ENCODE peak calls at places on chromosomes 12 and 14, in eight cellular contexts. One of them, this sample, is unnamed.

GRCh38 chr12:10717410-10717809 is 5.7 kb downstream of the YBX3 start:
- DNase-seq in mesothelial cell of epicardium: no peak
- DNase-seq in uterus: no peak
- DNase-seq in neural crest cell: no peak
- DNase-seq in lower leg skin: no peak
- DNase-seq in BJ: no peak
- DNase-seq in dorsolateral prefrontal cortex: no peak
- DNase-seq in tibial artery: no peak
- DNase-seq in this sample: peak; percentile 27

GRCh38 chr12:21850419-21850818 is 75.9 kb upstream of the KCNJ8 start:
- DNase-seq in lower leg skin: no peak
- DNase-seq in uterus: no peak
- DNase-seq in dorsolateral prefrontal cortex: no peak
- DNase-seq in BJ: no peak
- DNase-seq in mesothelial cell of epicardium: no peak
- DNase-seq in neural crest cell: no peak
- DNase-seq in tibial artery: no peak
- DNase-seq in this sample: no peak

GRCh38 chr12:104855599-104855998 is 102.5 kb downstream of the SLC41A2 start:
- DNase-seq in lower leg skin: no peak
- DNase-seq in mesothelial cell of epicardium: no peak
- DNase-seq in neural crest cell: no peak
- DNase-seq in BJ: no peak
- DNase-seq in uterus: no peak
- DNase-seq in tibial artery: no peak
- DNase-seq in dorsolateral prefrontal cortex: no peak
- DNase-seq in this sample: no peak

GRCh38 chr14:37924622-37925021 is 283.1 kb upstream of the SSTR1 start:
- DNase-seq in lower leg skin: no peak
- DNase-seq in dorsolateral prefrontal cortex: no peak
- DNase-seq in tibial artery: no peak
- DNase-seq in mesothelial cell of epicardium: no peak
- DNase-seq in neural crest cell: no peak
- DNase-seq in BJ: no peak
- DNase-seq in uterus: no peak
- DNase-seq in this sample: no peak

GRCh38 chr12:102043928-102044327 is 17.9 kb downstream of the WASHC3 start:
- DNase-seq in uterus: no peak
- DNase-seq in BJ: no peak
- DNase-seq in mesothelial cell of epicardium: no peak
- DNase-seq in neural crest cell: no peak
- DNase-seq in dorsolateral prefrontal cortex: no peak
- DNase-seq in tibial artery: no peak
- DNase-seq in lower leg skin: no peak
- DNase-seq in this sample: no peak

GRCh38 chr12:121858662-121859572 is at the start of gene HPD:
- DNase-seq in BJ: no peak
- DNase-seq in uterus: peak; percentile 88
- DNase-seq in tibial artery: peak; percentile 95
- DNase-seq in neural crest cell: no peak
- DNase-seq in mesothelial cell of epicardium: no peak
- DNase-seq in lower leg skin: peak; percentile 35
- DNase-seq in dorsolateral prefrontal cortex: no peak
- DNase-seq in this sample: no peak

GRCh38 chr12:105319691-105320209 is 10.7 kb upstream of the C12orf75 start:
- DNase-seq in lower leg skin: no peak
- DNase-seq in uterus: no peak
- DNase-seq in tibial artery: no peak
- DNase-seq in dorsolateral prefrontal cortex: no peak
- DNase-seq in mesothelial cell of epicardium: no peak
- DNase-seq in neural crest cell: no peak
- DNase-seq in BJ: no peak
- DNase-seq in this sample: no peak

GRCh38 chr12:116551952-116552749 is 7.0 kb upstream of the MAP1LC3B2 start:
- DNase-seq in neural crest cell: no peak
- DNase-seq in BJ: no peak
- DNase-seq in uterus: no peak
- DNase-seq in mesothelial cell of epicardium: no peak
- DNase-seq in tibial artery: no peak
- DNase-seq in lower leg skin: no peak
- DNase-seq in dorsolateral prefrontal cortex: no peak
- DNase-seq in this sample: peak; percentile 94

GRCh38 chr12:54357802-54358619 is 6.3 kb downstream of the GPR84 start:
- DNase-seq in uterus: no peak
- DNase-seq in neural crest cell: no peak
- DNase-seq in mesothelial cell of epicardium: no peak
- DNase-seq in BJ: no peak
- DNase-seq in lower leg skin: no peak
- DNase-seq in dorsolateral prefrontal cortex: no peak
- DNase-seq in tibial artery: no peak
- DNase-seq in this sample: peak; percentile 40

GRCh38 chr12:71197460-71197859 is 39.7 kb upstream of the TSPAN8 start:
- DNase-seq in tibial artery: no peak
- DNase-seq in dorsolateral prefrontal cortex: no peak
- DNase-seq in neural crest cell: no peak
- DNase-seq in lower leg skin: no peak
- DNase-seq in mesothelial cell of epicardium: no peak
- DNase-seq in BJ: no peak
- DNase-seq in uterus: no peak
- DNase-seq in this sample: no peak

GRCh38 chr12:81128930-81129554 is 51.2 kb downstream of the ACSS3 start:
- DNase-seq in tibial artery: no peak
- DNase-seq in neural crest cell: peak; percentile 14
- DNase-seq in uterus: peak; percentile 19
- DNase-seq in BJ: no peak
- DNase-seq in mesothelial cell of epicardium: no peak
- DNase-seq in dorsolateral prefrontal cortex: no peak
- DNase-seq in lower leg skin: no peak
- DNase-seq in this sample: peak; percentile 79

GRCh38 chr14:92135269-92135668 is 13.5 kb downstream of the CPSF2 start:
- DNase-seq in BJ: no peak
- DNase-seq in mesothelial cell of epicardium: no peak
- DNase-seq in dorsolateral prefrontal cortex: no peak
- DNase-seq in neural crest cell: no peak
- DNase-seq in lower leg skin: no peak
- DNase-seq in tibial artery: no peak
- DNase-seq in uterus: no peak
- DNase-seq in this sample: peak; percentile 26

GRCh38 chr14:99784508-99784907 is 8.7 kb upstream of the EML1 start:
- DNase-seq in lower leg skin: no peak
- DNase-seq in tibial artery: no peak
- DNase-seq in BJ: no peak
- DNase-seq in dorsolateral prefrontal cortex: no peak
- DNase-seq in mesothelial cell of epicardium: no peak
- DNase-seq in neural crest cell: no peak
- DNase-seq in uterus: peak; percentile 2
- DNase-seq in this sample: no peak

GRCh38 chr14:99546230-99546879 is 57.7 kb downstream of the CCDC85C start:
- DNase-seq in BJ: no peak
- DNase-seq in mesothelial cell of epicardium: no peak
- DNase-seq in dorsolateral prefrontal cortex: no peak
- DNase-seq in lower leg skin: no peak
- DNase-seq in tibial artery: no peak
- DNase-seq in uterus: peak; percentile 45
- DNase-seq in neural crest cell: no peak
- DNase-seq in this sample: no peak

GRCh38 chr14:59583755-59584154 is 7.1 kb upstream of the CCDC175 start:
- DNase-seq in neural crest cell: no peak
- DNase-seq in BJ: no peak
- DNase-seq in uterus: no peak
- DNase-seq in lower leg skin: no peak
- DNase-seq in tibial artery: no peak
- DNase-seq in mesothelial cell of epicardium: no peak
- DNase-seq in dorsolateral prefrontal cortex: no peak
- DNase-seq in this sample: peak; percentile 69

GRCh38 chr14:70716958-70717357 is 75.2 kb downstream of the TTC9 start:
- DNase-seq in mesothelial cell of epicardium: no peak
- DNase-seq in dorsolateral prefrontal cortex: no peak
- DNase-seq in lower leg skin: no peak
- DNase-seq in neural crest cell: no peak
- DNase-seq in tibial artery: no peak
- DNase-seq in uterus: no peak
- DNase-seq in BJ: no peak
- DNase-seq in this sample: no peak

GRCh38 chr12:108622425-108622824 is 11.3 kb downstream of the SELPLG start:
- DNase-seq in uterus: no peak
- DNase-seq in mesothelial cell of epicardium: no peak
- DNase-seq in neural crest cell: no peak
- DNase-seq in tibial artery: no peak
- DNase-seq in lower leg skin: no peak
- DNase-seq in BJ: no peak
- DNase-seq in dorsolateral prefrontal cortex: no peak
- DNase-seq in this sample: peak; percentile 58

GRCh38 chr14:52551696-52552062 is 626 bp downstream of the TXNDC16 start:
- DNase-seq in tibial artery: no peak
- DNase-seq in mesothelial cell of epicardium: no peak
- DNase-seq in dorsolateral prefrontal cortex: peak; percentile 34
- DNase-seq in BJ: no peak
- DNase-seq in neural crest cell: no peak
- DNase-seq in lower leg skin: no peak
- DNase-seq in uterus: no peak
- DNase-seq in this sample: peak; percentile 42

GRCh38 chr12:63978519-63978918 is 134.0 kb downstream of the SRGAP1 start:
- DNase-seq in BJ: peak; percentile 55
- DNase-seq in neural crest cell: no peak
- DNase-seq in dorsolateral prefrontal cortex: no peak
- DNase-seq in uterus: no peak
- DNase-seq in lower leg skin: no peak
- DNase-seq in tibial artery: no peak
- DNase-seq in mesothelial cell of epicardium: no peak
- DNase-seq in this sample: peak; percentile 19

GRCh38 chr14:104111301-104112112 is 26.0 kb downstream of the ASPG start:
- DNase-seq in tibial artery: peak; percentile 60
- DNase-seq in uterus: no peak
- DNase-seq in neural crest cell: no peak
- DNase-seq in lower leg skin: no peak
- DNase-seq in BJ: no peak
- DNase-seq in mesothelial cell of epicardium: peak; percentile 35
- DNase-seq in dorsolateral prefrontal cortex: no peak
- DNase-seq in this sample: no peak

GRCh38 chr12:122333142-122334087 is 67.1 kb upstream of the VPS33A start:
- DNase-seq in uterus: no peak
- DNase-seq in neural crest cell: no peak
- DNase-seq in mesothelial cell of epicardium: no peak
- DNase-seq in tibial artery: no peak
- DNase-seq in dorsolateral prefrontal cortex: no peak
- DNase-seq in lower leg skin: no peak
- DNase-seq in BJ: no peak
- DNase-seq in this sample: no peak

GRCh38 chr12:69129014-69129413 is 110.4 kb upstream of the CPSF6 start:
- DNase-seq in neural crest cell: no peak
- DNase-seq in dorsolateral prefrontal cortex: no peak
- DNase-seq in tibial artery: no peak
- DNase-seq in uterus: no peak
- DNase-seq in lower leg skin: no peak
- DNase-seq in mesothelial cell of epicardium: no peak
- DNase-seq in BJ: no peak
- DNase-seq in this sample: no peak

GRCh38 chr14:103090481-103091020 is 4.0 kb upstream of the EXOC3L4 start:
- DNase-seq in dorsolateral prefrontal cortex: no peak
- DNase-seq in lower leg skin: no peak
- DNase-seq in uterus: no peak
- DNase-seq in neural crest cell: no peak
- DNase-seq in mesothelial cell of epicardium: no peak
- DNase-seq in tibial artery: no peak
- DNase-seq in BJ: no peak
- DNase-seq in this sample: no peak
- TF ChIP-seq CTCF in dorsolateral prefrontal cortex: no peak
- TF ChIP-seq CTCF in lower leg skin: no peak
- TF ChIP-seq CTCF in uterus: no peak
- TF ChIP-seq CTCF in neural crest cell: no peak
- TF ChIP-seq CTCF in mesothelial cell of epicardium: no peak
- TF ChIP-seq CTCF in tibial artery: no peak
- TF ChIP-seq CTCF in BJ: no peak
- TF ChIP-seq CTCF in this sample: no peak

GRCh38 chr14:66120402-66120801 is 365.8 kb upstream of the CCDC196 start:
- DNase-seq in tibial artery: no peak
- DNase-seq in mesothelial cell of epicardium: no peak
- DNase-seq in dorsolateral prefrontal cortex: no peak
- DNase-seq in uterus: no peak
- DNase-seq in lower leg skin: no peak
- DNase-seq in neural crest cell: no peak
- DNase-seq in BJ: no peak
- DNase-seq in this sample: no peak

GRCh38 chr14:66117600-66117999 is 368.6 kb upstream of the CCDC196 start:
- DNase-seq in tibial artery: no peak
- DNase-seq in lower leg skin: no peak
- DNase-seq in dorsolateral prefrontal cortex: no peak
- DNase-seq in neural crest cell: no peak
- DNase-seq in uterus: no peak
- DNase-seq in mesothelial cell of epicardium: no peak
- DNase-seq in BJ: no peak
- DNase-seq in this sample: no peak

GRCh38 chr14:66119805-66120204 is 366.4 kb upstream of the CCDC196 start:
- DNase-seq in BJ: no peak
- DNase-seq in lower leg skin: no peak
- DNase-seq in tibial artery: no peak
- DNase-seq in uterus: no peak
- DNase-seq in dorsolateral prefrontal cortex: no peak
- DNase-seq in mesothelial cell of epicardium: no peak
- DNase-seq in neural crest cell: no peak
- DNase-seq in this sample: no peak

GRCh38 chr14:66121859-66122258 is 364.3 kb upstream of the CCDC196 start:
- DNase-seq in BJ: no peak
- DNase-seq in mesothelial cell of epicardium: no peak
- DNase-seq in lower leg skin: no peak
- DNase-seq in uterus: no peak
- DNase-seq in neural crest cell: no peak
- DNase-seq in dorsolateral prefrontal cortex: no peak
- DNase-seq in tibial artery: no peak
- DNase-seq in this sample: no peak
- TF ChIP-seq CTCF in BJ: no peak
- TF ChIP-seq CTCF in mesothelial cell of epicardium: no peak
- TF ChIP-seq CTCF in lower leg skin: no peak
- TF ChIP-seq CTCF in uterus: no peak
- TF ChIP-seq CTCF in neural crest cell: no peak
- TF ChIP-seq CTCF in dorsolateral prefrontal cortex: no peak
- TF ChIP-seq CTCF in tibial artery: no peak
- TF ChIP-seq CTCF in this sample: no peak

DNA sequence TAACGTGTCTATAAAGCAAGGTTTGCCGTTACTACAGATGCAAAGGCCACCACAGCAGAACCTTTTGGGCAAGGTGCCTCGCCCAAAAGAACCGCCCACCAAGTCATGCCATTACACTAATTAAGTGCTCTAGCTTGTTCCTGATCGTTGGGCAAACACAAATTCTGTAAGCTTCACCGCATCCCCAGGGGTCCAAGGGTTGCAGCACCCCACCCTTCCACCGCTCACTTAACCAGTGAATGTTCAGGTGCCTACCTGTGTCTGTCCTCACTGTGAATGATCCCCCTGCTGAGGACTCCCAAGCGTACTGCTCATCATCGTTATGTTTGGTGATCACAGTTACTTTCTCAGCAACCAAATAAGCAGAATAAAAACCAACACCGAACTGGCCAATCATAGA is 1.3 kb downstream of the HSP90AA1 start:
- DNase-seq in neural crest cell: no peak
- DNase-seq in tibial artery: no peak
- DNase-seq in mesothelial cell of epicardium: no peak
- DNase-seq in dorsolateral prefrontal cortex: no peak
- DNase-seq in uterus: no peak
- DNase-seq in BJ: no peak
- DNase-seq in lower leg skin: no peak
- DNase-seq in this sample: no peak
- TF ChIP-seq CTCF in neural crest cell: no peak
- TF ChIP-seq CTCF in tibial artery: no peak
- TF ChIP-seq CTCF in mesothelial cell of epicardium: no peak
- TF ChIP-seq CTCF in dorsolateral prefrontal cortex: no peak
- TF ChIP-seq CTCF in uterus: no peak
- TF ChIP-seq CTCF in BJ: no peak
- TF ChIP-seq CTCF in lower leg skin: no peak
- TF ChIP-seq CTCF in this sample: no peak

GRCh38 chr12:129530517-129530916 is 373.3 kb downstream of the TMEM132D start:
- DNase-seq in uterus: no peak
- DNase-seq in lower leg skin: no peak
- DNase-seq in dorsolateral prefrontal cortex: no peak
- DNase-seq in neural crest cell: no peak
- DNase-seq in mesothelial cell of epicardium: no peak
- DNase-seq in tibial artery: no peak
- DNase-seq in BJ: no peak
- DNase-seq in this sample: no peak
- TF ChIP-seq CTCF in uterus: no peak
- TF ChIP-seq CTCF in lower leg skin: no peak
- TF ChIP-seq CTCF in dorsolateral prefrontal cortex: no peak
- TF ChIP-seq CTCF in neural crest cell: no peak
- TF ChIP-seq CTCF in mesothelial cell of epicardium: no peak
- TF ChIP-seq CTCF in tibial artery: no peak
- TF ChIP-seq CTCF in BJ: no peak
- TF ChIP-seq CTCF in this sample: no peak